ENCODE peak calls at places on chromosomes 1 and 21, in five cellular contexts. J, Y, B, L and V are unnamed samples.

GRCh38 chr1:167431909-167432650 is 86.2 kb downstream of the CD247 start:
- DNase-seq in J (no peak), Y (no peak), B (no peak), L (no peak), V (no peak)

GRCh38 chr1:93694039-93694438 is 12.4 kb upstream of the BCAR3 start:
- DNase-seq in J (no peak), Y (no peak), B (no peak), L (no peak), V (no peak)

GRCh38 chr21:41877901-41878830 is 978 bp downstream of the PRDM15 start:
- DNase-seq in J (no peak), Y (peak), B (peak), L (peak), V (no peak)

GRCh38 chr21:45853703-45854342 is 127.7 kb upstream of the COL6A1 start:
- DNase-seq in J (no peak), Y (no peak), B (peak), L (no peak), V (peak)

GRCh38 chr1:118049981-118050380 is 120.4 kb downstream of the WDR3 start:
- DNase-seq in J (no peak), Y (no peak), B (no peak), L (no peak), V (no peak)

GRCh38 chr1:151534662-151535278 is 5.3 kb upstream of the TUFT1 start:
- DNase-seq in J (peak), Y (peak), B (peak), L (peak), V (no peak)

GRCh38 chr1:212838145-212838544 is 9.3 kb downstream of the SPATA45 start:
- DNase-seq in J (no peak), Y (no peak), B (no peak), L (no peak), V (no peak)

GRCh38 chr1:27141266-27142003 is 13.5 kb downstream of the SLC9A1 start:
- DNase-seq in J (no peak), Y (no peak), B (no peak), L (peak), V (no peak)

GRCh38 chr1:85200870-85201339 is at the start of gene SYDE2:
- DNase-seq in J (peak), Y (peak), B (peak), L (peak), V (no peak)

GRCh38 chr21:45974073-45975016 is 7.2 kb upstream of the COL6A1 start:
- DNase-seq in J (no peak), Y (peak), B (peak), L (peak), V (no peak)

GRCh38 chr1:40755052-40755451 is 28.5 kb upstream of the KCNQ4 start:
- DNase-seq in J (no peak), Y (no peak), B (no peak), L (no peak), V (no peak)

GRCh38 chr1:25117233-25117823 is 115.0 kb downstream of the SYF2 start:
- DNase-seq in J (no peak), Y (no peak), B (no peak), L (peak), V (no peak)

GRCh38 chr21:14734191-14734590 is 188.1 kb upstream of the SAMSN1 start:
- DNase-seq in J (no peak), Y (no peak), B (no peak), L (no peak), V (no peak)

GRCh38 chr1:234875953-234876814 is 252.5 kb downstream of the TOMM20 start:
- DNase-seq in J (no peak), Y (peak), B (no peak), L (peak), V (no peak)

GRCh38 chr1:59672851-59673574 is 141.7 kb upstream of the HOOK1 start:
- DNase-seq in J (no peak), Y (peak), B (no peak), L (no peak), V (peak)

GRCh38 chr1:203643213-203644045 is 16.8 kb downstream of the ATP2B4 start:
- DNase-seq in J (no peak), Y (peak), B (no peak), L (no peak), V (no peak)

GRCh38 chr1:236502972-236503639 is 20.7 kb upstream of the LGALS8 start:
- DNase-seq in J (no peak), Y (peak), B (peak), L (peak), V (peak)

GRCh38 chr1:209094384-209094783 is 489.1 kb upstream of the CAMK1G start:
- DNase-seq in J (no peak), Y (no peak), B (no peak), L (no peak), V (no peak)

GRCh38 chr1:1034438-1034759 is 14.5 kb downstream of the AGRN start:
- DNase-seq in J (no peak), Y (no peak), B (no peak), L (no peak), V (no peak)

GRCh38 chr1:216144661-216145450 is 278.4 kb downstream of the USH2A start:
- DNase-seq in J (no peak), Y (no peak), B (no peak), L (no peak), V (no peak)

GRCh38 chr1:56688522-56689026 is 43.5 kb downstream of the PRKAA2 start:
- DNase-seq in J (no peak), Y (peak), B (no peak), L (no peak), V (peak)

GRCh38 chr1:179036844-179037465 is 11.3 kb downstream of the FAM20B start:
- DNase-seq in J (no peak), Y (no peak), B (no peak), L (no peak), V (no peak)

GRCh38 chr1:73359001-73359400 is 839.0 kb downstream of the LRRIQ3 start:
- DNase-seq in J (no peak), Y (no peak), B (no peak), L (no peak), V (no peak)

GRCh38 chr21:45455321-45456013 is 50.5 kb downstream of the COL18A1 start:
- DNase-seq in J (no peak), Y (no peak), B (peak), L (no peak), V (no peak)

GRCh38 chr1:107057197-107058133 is 991 bp downstream of the PRMT6 start:
- DNase-seq in J (peak), Y (peak), B (peak), L (peak), V (no peak)

GRCh38 chr1:218488986-218489385 is 143.8 kb downstream of the TGFB2 start:
- DNase-seq in J (no peak), Y (peak), B (no peak), L (no peak), V (no peak)

GRCh38 chr21:46183910-46184624 is at the start of gene SPATC1L:
- DNase-seq in J (peak), Y (peak), B (peak), L (peak), V (peak)

GRCh38 chr1:53771648-53772047 is 32.7 kb upstream of the GLIS1 start:
- DNase-seq in J (no peak), Y (peak), B (no peak), L (no peak), V (peak)

GRCh38 chr1:3022976-3023375 is 1.7 kb downstream of the ACTRT2 start:
- DNase-seq in J (no peak), Y (no peak), B (no peak), L (no peak), V (no peak)

GRCh38 chr1:18157968-18158367 is 50.4 kb downstream of the IGSF21 start:
- DNase-seq in J (no peak), Y (no peak), B (no peak), L (no peak), V (no peak)

GRCh38 chr1:182035097-182035770 is 26.3 kb downstream of the ZNF648 start:
- DNase-seq in J (no peak), Y (no peak), B (no peak), L (no peak), V (no peak)

GRCh38 chr1:200905411-200906052 is 10.8 kb downstream of the INAVA start:
- DNase-seq in J (no peak), Y (peak), B (no peak), L (no peak), V (peak)

GRCh38 chr1:77558591-77559164 is 123.8 kb downstream of the ZZZ3 start:
- DNase-seq in J (no peak), Y (no peak), B (no peak), L (no peak), V (no peak)

GRCh38 chr1:243595527-243596206 is 254.4 kb downstream of the AKT3 start:
- DNase-seq in J (no peak), Y (peak), B (no peak), L (no peak), V (peak)

GRCh38 chr1:177571485-177572076 is 398.3 kb downstream of the SEC16B start:
- DNase-seq in J (no peak), Y (no peak), B (no peak), L (no peak), V (no peak)

GRCh38 chr1:118984086-118984989 is 3.8 kb downstream of the TBX15 start:
- DNase-seq in J (no peak), Y (peak), B (no peak), L (no peak), V (no peak)

GRCh38 chr21:35367558-35367957 is 318.5 kb upstream of the RUNX1 start:
- DNase-seq in J (no peak), Y (no peak), B (no peak), L (no peak), V (no peak)
- H3K27ac ChIP-seq in J (no peak), Y (no peak), B (no peak), L (no peak), V (peak)

GRCh38 chr21:33917421-33917820 is 1.8 kb upstream of the ATP5PO start:
- DNase-seq in J (no peak), Y (no peak), B (no peak), L (no peak), V (no peak)

GRCh38 chr21:33914188-33914587 is 1.4 kb downstream of the ATP5PO start:
- DNase-seq in J (no peak), Y (no peak), B (no peak), L (no peak), V (no peak)

GRCh38 chr21:33909756-33910155 is 5.8 kb downstream of the ATP5PO start:
- DNase-seq in J (no peak), Y (no peak), B (no peak), L (no peak), V (no peak)

GRCh38 chr21:33916200-33916567 is 580 bp upstream of the ATP5PO start:
- DNase-seq in J (no peak), Y (no peak), B (no peak), L (no peak), V (no peak)

GRCh38 chr21:33915368-33916199 is at the start of gene ATP5PO:
- DNase-seq in J (peak), Y (peak), B (peak), L (peak), V (peak)
- H3K27ac ChIP-seq in J (peak), Y (peak), B (peak), L (peak), V (peak)

GRCh38 chr1:196651079-196651478 is 764 bp upstream of the CFH start:
- DNase-seq in J (no peak), Y (no peak), B (no peak), L (no peak), V (no peak)
- H3K27ac ChIP-seq in J (peak), Y (peak), B (no peak), L (no peak), V (peak)

GRCh38 chr21:16568661-16569060 is 838.9 kb downstream of the USP25 start:
- DNase-seq in J (no peak), Y (no peak), B (no peak), L (no peak), V (peak)

GRCh38 chr21:16563111-16563510 is 833.3 kb downstream of the USP25 start:
- DNase-seq in J (no peak), Y (no peak), B (no peak), L (no peak), V (no peak)

GRCh38 chr21:16569679-16570078 is 839.9 kb downstream of the USP25 start:
- DNase-seq in J (no peak), Y (peak), B (no peak), L (no peak), V (no peak)

DNA sequence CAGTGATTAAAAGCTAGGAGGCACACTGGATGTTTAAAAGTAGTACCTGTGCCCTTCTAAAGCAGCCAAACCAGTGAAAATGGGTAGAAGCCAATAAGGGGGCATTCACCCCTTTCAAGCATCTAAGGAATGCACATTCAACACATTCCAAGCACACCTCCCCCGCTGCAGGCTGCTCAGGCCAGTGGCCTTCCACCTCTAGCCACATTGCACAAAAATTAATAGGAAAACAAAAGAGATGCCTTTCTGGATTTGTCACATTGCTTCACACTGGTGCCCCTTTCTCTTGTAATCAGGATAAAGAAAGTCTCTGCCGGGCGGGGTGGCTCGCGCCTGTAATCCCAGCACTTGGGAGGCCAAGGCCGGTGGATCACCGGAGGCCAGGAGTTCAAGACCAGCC is 834.0 kb downstream of the USP25 start:
- DNase-seq in J (no peak), Y (no peak), B (peak), L (no peak), V (no peak)
- H3K27ac ChIP-seq in J (peak), Y (no peak), B (no peak), L (no peak), V (no peak)

GRCh38 chr1:220966473-220966872 is 87.2 kb downstream of the HLX start:
- DNase-seq in J (no peak), Y (no peak), B (no peak), L (no peak), V (no peak)

GRCh38 chr1:220966874-220967631 is 87.8 kb downstream of the HLX start:
- DNase-seq in J (no peak), Y (no peak), B (no peak), L (no peak), V (no peak)

GRCh38 chr1:220956861-220957605 is 77.8 kb downstream of the HLX start:
- DNase-seq in J (no peak), Y (peak), B (no peak), L (no peak), V (peak)

GRCh38 chr1:220958234-220958633 is 79.0 kb downstream of the HLX start:
- DNase-seq in J (no peak), Y (no peak), B (no peak), L (no peak), V (no peak)

GRCh38 chr1:220962031-220962751 is 82.9 kb downstream of the HLX start:
- DNase-seq in J (no peak), Y (peak), B (no peak), L (no peak), V (peak)
- H3K27ac ChIP-seq in J (peak), Y (peak), B (no peak), L (no peak), V (no peak)

DNA sequence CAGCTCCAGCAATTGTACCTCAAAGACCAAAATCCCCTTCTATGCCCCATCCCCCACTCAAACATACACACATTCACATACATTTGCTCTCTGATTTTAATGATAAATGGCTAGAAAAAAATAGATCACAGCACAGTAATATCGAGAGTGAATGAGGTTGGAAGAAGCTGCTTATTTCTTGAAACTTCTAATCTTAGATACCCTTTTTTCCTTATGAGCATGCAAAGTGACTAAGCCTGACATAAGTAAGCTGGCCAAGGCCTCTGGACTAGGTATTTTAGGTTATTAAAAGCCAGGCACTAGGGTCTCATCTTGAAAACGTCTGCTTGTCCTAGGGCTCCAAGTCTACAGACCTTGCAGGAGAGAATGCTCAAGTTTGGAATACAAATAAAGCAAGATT is 133.6 kb downstream of the TGFBR3 start:
- DNase-seq in J (no peak), Y (no peak), B (no peak), L (no peak), V (no peak)
- H3K27ac ChIP-seq in J (peak), Y (no peak), B (peak), L (peak), V (no peak)